ENCODE peak calls at places on chromosomes 4 and X, in five cellular contexts. C is K562, Z is sigmoid colon, F is tibial nerve, Y is ovary. T is an unnamed sample.

GRCh38 chr4:8185280-8185679 is 13.8 kb upstream of the SH3TC1 start:
- DNase-seq in C (no peak), Z (no peak), F (no peak), Y (no peak), T (no peak)

GRCh38 chrX:63128509-63128908 is 222.6 kb downstream of the SPIN4 start:
- DNase-seq in C (peak; percentile 23), Z (no peak), F (no peak), Y (no peak), T (no peak)

GRCh38 chrX:1390621-1391369 is 1.1 kb downstream of the SLC25A6 start:
- DNase-seq in C (no peak), Z (peak; percentile 62), F (no peak), Y (no peak), T (peak; percentile 25)

GRCh38 chrX:23118890-23119527 is 119.2 kb downstream of the DDX53 start:
- DNase-seq in C (no peak), Z (no peak), F (no peak), Y (no peak), T (no peak)

GRCh38 chr4:99965674-99966350 is 15.7 kb upstream of the H2AZ1 start:
- DNase-seq in C (no peak), Z (no peak), F (no peak), Y (no peak), T (no peak)

GRCh38 chr4:157013656-157014055 is 42.1 kb upstream of the PDGFC start:
- DNase-seq in C (no peak), Z (no peak), F (no peak), Y (no peak), T (no peak)

GRCh38 chr4:70269674-70270073 is 27.3 kb downstream of the CSN3 start:
- DNase-seq in C (no peak), Z (no peak), F (no peak), Y (no peak), T (no peak)

GRCh38 chr4:80043534-80043933 is 29.5 kb downstream of the ANTXR2 start:
- DNase-seq in C (peak; percentile 31), Z (no peak), F (no peak), Y (peak; percentile 59), T (no peak)

GRCh38 chr4:187183826-187184225 is 460.2 kb upstream of the FAT1 start:
- DNase-seq in C (no peak), Z (no peak), F (no peak), Y (no peak), T (no peak)

GRCh38 chrX:39242187-39242586 is 440.9 kb downstream of the MID1IP1 start:
- DNase-seq in C (peak; percentile 56), Z (no peak), F (no peak), Y (no peak), T (peak; percentile 31)

GRCh38 chr4:80253510-80253909 is 13.0 kb upstream of the FGF5 start:
- DNase-seq in C (peak; percentile 93), Z (no peak), F (no peak), Y (no peak), T (no peak)

GRCh38 chrX:70826715-70827114 is 81.8 kb downstream of the TEX11 start:
- DNase-seq in C (no peak), Z (no peak), F (no peak), Y (no peak), T (no peak)

GRCh38 chrX:49844622-49845021 is 15.5 kb downstream of the PAGE4 start:
- DNase-seq in C (no peak), Z (no peak), F (no peak), Y (no peak), T (no peak)

GRCh38 chrX:126165401-126165720 is 728 bp downstream of the DCAF12L2 start:
- DNase-seq in C (no peak), Z (no peak), F (no peak), Y (peak; percentile 9), T (no peak)

GRCh38 chr4:121658125-121658524 is 38.7 kb downstream of the ANXA5 start:
- DNase-seq in C (no peak), Z (no peak), F (no peak), Y (no peak), T (no peak)

GRCh38 chr4:84901173-84901572 is 65.3 kb downstream of the WDFY3 start:
- DNase-seq in C (no peak), Z (no peak), F (no peak), Y (no peak), T (no peak)

GRCh38 chr4:118888666-118889312 is at the start of gene SYNPO2:
- DNase-seq in C (peak; percentile 53), Z (peak; percentile 97), F (peak; percentile 73), Y (peak; percentile 92), T (peak; percentile 54)

GRCh38 chr4:24211821-24212220 is 322.0 kb upstream of the PPARGC1A start:
- DNase-seq in C (no peak), Z (no peak), F (no peak), Y (no peak), T (no peak)

GRCh38 chr4:107721436-107722090 is 1.5 kb upstream of the PAPSS1 start:
- DNase-seq in C (no peak), Z (no peak), F (no peak), Y (no peak), T (no peak)

GRCh38 chr4:141919648-141920047 is 283.3 kb downstream of the IL15 start:
- DNase-seq in C (no peak), Z (no peak), F (no peak), Y (no peak), T (no peak)
- TF ChIP-seq EP300 in C (no peak), Z (no peak), F (no peak), Y (no peak), T (no peak)

GRCh38 chr4:67580577-67580976 is 22.1 kb downstream of the STAP1 start:
- DNase-seq in C (no peak), Z (no peak), F (no peak), Y (no peak), T (no peak)

GRCh38 chr4:67581913-67582312 is 23.4 kb downstream of the STAP1 start:
- DNase-seq in C (no peak), Z (no peak), F (no peak), Y (no peak), T (no peak)

GRCh38 chr4:67584496-67584895 is 26.0 kb downstream of the STAP1 start:
- DNase-seq in C (no peak), Z (no peak), F (no peak), Y (no peak), T (no peak)

GRCh38 chr4:67576538-67576937 is 18.0 kb downstream of the STAP1 start:
- DNase-seq in C (no peak), Z (no peak), F (no peak), Y (no peak), T (no peak)

GRCh38 chr4:67581208-67581857 is 22.8 kb downstream of the STAP1 start:
- DNase-seq in C (no peak), Z (no peak), F (no peak), Y (no peak), T (no peak)
- H3K4me3 ChIP-seq in C (no peak overlapping the region), Z (no peak overlapping the region), F (no peak overlapping the region), Y (no peak overlapping the region), T (no peak overlapping the region)

GRCh38 chr4:76588268-76588667 is 153.2 kb downstream of the SHROOM3 start:
- DNase-seq in C (no peak), Z (no peak), F (no peak), Y (no peak), T (no peak)
- TF ChIP-seq EP300 in C (no peak), Z (no peak), F (no peak), Y (no peak), T (no peak)

DNA sequence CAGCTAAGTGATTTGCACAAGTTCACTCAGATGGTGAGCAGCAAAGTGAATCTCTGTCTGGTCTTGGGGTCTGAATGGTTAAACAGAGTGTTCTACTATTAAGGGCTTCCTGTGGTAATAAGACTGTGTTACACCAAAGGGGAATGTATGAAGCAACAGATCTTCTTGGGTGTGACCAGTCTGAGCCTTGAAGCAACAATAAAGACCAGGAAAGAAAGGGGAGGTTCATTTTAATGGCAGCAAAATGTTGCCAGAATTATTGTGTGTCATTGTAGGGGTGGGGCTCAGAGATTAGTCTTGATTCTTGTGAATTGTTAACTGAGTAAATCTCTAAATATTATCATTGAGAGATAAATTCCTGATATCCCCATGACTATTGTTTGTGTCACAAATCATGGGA is 141.6 kb upstream of the PAK3 start:
- DNase-seq in C (no peak), Z (no peak), F (no peak), Y (no peak), T (no peak)
- H3K4me3 ChIP-seq in C (no peak overlapping the region), Z (no peak overlapping the region), F (no peak overlapping the region), Y (no peak overlapping the region), T (no peak overlapping the region)

T was measured in stomach.